ENCODE peak calls at places on chromosomes 7 and 10, in four cellular contexts. F is GM10248, B is breast epithelium, S is cardiac muscle cell. K is an unnamed sample.
A peak's percentile ranks its signal among the peaks of the same experiment; 100 is the strongest.

GRCh38 chr7:31172071-31172470 is 120.0 kb downstream of the ADCYAP1R1 start:
- DNase-seq in B (no peak), F (no peak), S (no peak), K (no peak)

GRCh38 chr10:3468919-3469638 is 296.5 kb upstream of the PITRM1 start:
- DNase-seq in F (no peak), B (peak; percentile 50), S (peak; percentile 94), K (no peak)

GRCh38 chr10:50788951-50789904 is 49.5 kb downstream of the ASAH2B start:
- DNase-seq in S (peak; percentile 76), B (no peak), F (peak; percentile 12), K (no peak)

GRCh38 chr7:27835408-27835807 is 95.4 kb downstream of the TAX1BP1 start:
- DNase-seq in B (no peak), S (peak; percentile 16), F (no peak), K (no peak)

GRCh38 chr7:80711521-80711920 is 73.1 kb downstream of the CD36 start:
- DNase-seq in B (no peak), F (no peak), S (peak; percentile 29), K (no peak)

GRCh38 chr7:73977626-73978618 is 50.1 kb upstream of the ELN start:
- DNase-seq in F (peak; percentile 11), B (no peak), S (no peak), K (peak; percentile 88)

GRCh38 chr10:119393845-119394244 is 148.7 kb downstream of the RGS10 start:
- DNase-seq in S (no peak), F (no peak), B (no peak), K (no peak)

GRCh38 chr7:44678468-44679179 is 70.0 kb upstream of the ZMIZ2 start:
- DNase-seq in S (peak; percentile 92), B (peak; percentile 34), F (no peak), K (no peak)

GRCh38 chr10:87635498-87636312 is 24.0 kb upstream of the PAPSS2 start:
- DNase-seq in B (no peak), S (peak; percentile 70), F (no peak), K (no peak)

GRCh38 chr10:16063350-16063749 is 203.0 kb upstream of the MINDY3 start:
- DNase-seq in S (no peak), B (no peak), F (no peak), K (no peak)

GRCh38 chr10:124906551-124907001 is 35.3 kb upstream of the ZRANB1 start:
- DNase-seq in F (no peak), S (peak; percentile 82), B (no peak), K (no peak)

GRCh38 chr7:1630700-1631336 is 39.3 kb upstream of the ELFN1 start:
- DNase-seq in F (no peak), S (no peak), B (no peak), K (no peak)

GRCh38 chr7:102814025-102814471 is 65.2 kb downstream of the FAM185A start:
- DNase-seq in B (no peak), S (peak; percentile 63), F (no peak), K (no peak)

GRCh38 chr7:112271162-112271561 is 64.7 kb downstream of the ZNF277 start:
- DNase-seq in S (no peak), F (no peak), B (no peak), K (no peak)

GRCh38 chr7:129053938-129054437 is 923 bp downstream of the TNPO3 start:
- DNase-seq in S (peak; percentile 50), B (no peak), F (no peak), K (no peak)

DNA sequence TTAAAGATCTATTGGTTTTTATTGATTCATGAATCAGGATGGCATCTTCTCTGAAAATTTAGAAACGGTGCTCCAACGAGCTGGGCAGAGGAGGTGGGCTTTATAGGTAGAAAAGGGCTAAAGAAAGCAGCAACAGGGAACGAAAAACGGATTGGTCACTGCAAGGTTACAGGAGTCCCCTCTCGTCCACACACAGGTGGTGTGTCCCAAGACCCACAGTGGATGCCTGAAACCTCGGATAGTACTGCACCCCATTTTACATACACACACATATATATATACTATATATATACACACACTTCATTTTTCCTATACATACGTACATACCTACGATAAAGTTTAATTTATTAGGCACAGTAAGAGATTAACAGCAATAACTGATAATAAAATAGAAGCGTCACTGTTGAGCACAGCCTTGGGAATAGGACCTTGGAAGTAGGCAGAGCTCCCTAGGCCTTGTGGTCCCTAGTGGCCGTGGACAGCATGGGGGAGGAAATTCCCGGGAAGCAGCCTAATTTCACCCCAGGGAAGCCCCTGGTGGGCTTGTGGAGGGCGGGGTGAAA is 737 bp upstream of the NUB1 start:
- DNase-seq in B (no peak), F (no peak), S (no peak), K (no peak)
- TF ChIP-seq CTCF in B (no peak), F (no peak), S (no peak), K (peak; percentile 18)

DNA sequence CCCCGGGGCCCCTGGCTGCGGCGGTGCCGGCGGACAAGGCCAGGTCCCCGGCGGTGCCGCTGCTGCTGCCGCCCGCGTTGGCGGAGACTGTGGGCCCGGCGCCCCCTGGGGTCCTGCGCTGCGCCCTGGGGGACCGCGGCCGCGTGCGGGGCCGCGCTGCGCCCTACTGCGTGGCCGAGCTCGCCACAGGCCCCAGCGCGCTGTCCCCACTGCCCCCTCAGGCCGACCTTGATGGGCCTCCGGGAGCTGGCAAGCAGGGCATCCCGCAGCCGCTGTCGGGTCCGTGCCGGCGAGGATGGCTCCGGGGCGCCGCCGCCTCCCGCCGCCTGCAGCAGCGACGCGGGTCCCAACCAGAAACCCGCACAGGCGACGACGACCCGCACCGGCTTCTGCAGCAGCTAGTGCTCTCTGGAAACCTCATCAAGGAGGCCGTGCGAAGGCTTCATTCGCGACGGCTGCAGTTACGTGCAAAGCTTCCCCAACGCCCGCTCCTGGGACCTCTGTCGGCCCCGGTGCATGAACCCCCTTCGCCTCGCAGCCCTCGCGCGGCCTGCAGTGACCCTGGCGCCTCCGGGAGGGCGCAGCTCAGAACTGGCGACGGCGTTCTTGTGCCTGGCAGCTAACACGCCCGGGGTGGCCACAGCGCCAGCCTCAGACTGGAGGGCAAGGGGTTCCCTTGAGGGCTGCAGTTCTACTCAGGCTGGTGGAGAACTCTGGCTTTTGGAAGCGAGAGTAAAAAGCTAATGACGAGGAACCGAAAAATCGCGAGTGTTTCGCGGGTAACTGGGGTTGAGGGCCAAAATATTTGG is 804 bp downstream of the FRAT1 start:
- DNase-seq in F (peak; percentile 50), B (no peak), S (no peak), K (peak; percentile 78)
- TF ChIP-seq CTCF in F (peak; percentile 22), B (no peak), S (peak; percentile 12), K (no peak)

DNA sequence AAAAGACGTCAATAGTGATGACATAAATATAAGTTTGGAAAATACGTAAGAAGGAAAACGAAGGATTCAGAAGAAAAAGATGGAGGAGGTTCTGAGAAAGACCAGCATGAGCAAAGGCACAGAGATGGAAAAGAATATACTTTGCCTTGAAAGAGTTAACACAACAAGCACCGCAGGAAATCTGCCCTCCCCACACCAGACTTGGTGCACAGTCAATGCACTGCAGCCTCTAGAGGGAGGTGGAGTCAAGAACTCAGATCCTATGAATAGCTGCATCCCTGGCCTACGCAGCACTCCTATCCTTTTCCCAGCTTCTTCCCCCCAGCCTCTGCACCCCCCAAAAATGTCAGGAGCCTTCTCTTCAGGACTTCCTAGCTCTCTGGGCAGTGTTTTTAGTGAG is 1370.6 kb upstream of the LRRTM3 start:
- DNase-seq in F (no peak), S (no peak), B (no peak), K (no peak)
- TF ChIP-seq CTCF in F (no peak), S (no peak), B (no peak), K (no peak)

GRCh38 chr7:101705327-101705726 is 76.2 kb upstream of the MYL10 start:
- DNase-seq in B (no peak), S (peak; percentile 65), F (no peak), K (no peak)

GRCh38 chr7:101700424-101700823 is 71.3 kb upstream of the MYL10 start:
- DNase-seq in B (no peak), S (no peak), F (no peak), K (no peak)

GRCh38 chr7:101701153-101701794 is 72.2 kb upstream of the MYL10 start:
- DNase-seq in B (no peak), S (no peak), F (no peak), K (peak; percentile 77)

GRCh38 chr7:101699884-101700283 is 70.8 kb upstream of the MYL10 start:
- DNase-seq in F (no peak), B (no peak), S (no peak), K (no peak)

DNA sequence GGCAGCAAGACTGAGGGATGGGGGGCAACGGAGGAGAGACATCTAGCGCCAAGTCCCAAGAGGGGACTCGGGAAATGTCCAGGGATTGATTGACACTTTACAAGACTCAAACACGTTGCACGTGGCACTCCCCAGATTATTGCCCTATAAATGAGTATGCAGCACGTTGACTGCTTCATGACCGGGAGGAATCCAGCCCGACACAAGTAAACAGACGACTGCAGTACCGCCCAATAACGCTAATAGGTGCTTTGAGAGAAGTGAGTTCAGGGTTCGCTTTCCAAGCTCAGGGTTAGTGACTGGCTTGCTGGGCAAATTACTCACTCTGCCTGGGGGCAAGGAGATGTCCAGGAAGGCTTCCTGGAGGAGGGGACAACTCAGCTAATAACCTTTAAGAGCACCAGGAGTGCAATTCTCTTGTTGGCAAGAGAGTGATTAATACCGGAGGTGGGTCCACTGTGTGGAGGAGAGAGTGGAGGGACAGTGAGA is 73.3 kb upstream of the MYL10 start:
- DNase-seq in S (no peak), F (no peak), B (no peak), K (peak; percentile 91)
- TF ChIP-seq CTCF in S (no peak), F (no peak), B (no peak), K (peak; percentile 63)

GRCh38 chr7:608954-609711 is 89.5 kb upstream of the PDGFA start:
- DNase-seq in F (no peak), B (no peak), S (peak; percentile 32), K (no peak)

GRCh38 chr7:608361-608760 is 88.7 kb upstream of the PDGFA start:
- DNase-seq in S (no peak), F (no peak), B (no peak), K (no peak)

GRCh38 chr7:610531-611280 is 91.1 kb upstream of the PDGFA start:
- DNase-seq in B (no peak), S (peak; percentile 65), F (no peak), K (no peak)

GRCh38 chr7:611281-611810 is 91.7 kb upstream of the PDGFA start:
- DNase-seq in B (no peak), F (no peak), S (no peak), K (no peak)

GRCh38 chr7:610141-610530 is 90.5 kb upstream of the PDGFA start:
- DNase-seq in F (no peak), S (no peak), B (no peak), K (no peak)
- TF ChIP-seq CTCF in F (no peak), S (no peak), B (no peak), K (no peak)

K was measured in Peyer's patch.